ENCODE peak calls at places on chromosome 3, in ten cellular contexts. R, A, D, H, L, I, X, K, E and J are unnamed samples. For H3K9me3, the result is how much of the 10 kb centered on the place peaks cover.

GRCh38 chr3:46660003-46660402 is 33.5 kb downstream of the ALS2CL start:
- DNase-seq in R (no peak), A (no peak), D (peak), H (no peak), L (peak), I (no peak), X (no peak), K (no peak), E (no peak), J (no peak)

GRCh38 chr3:184581331-184582210 is 20.0 kb downstream of the EPHB3 start:
- DNase-seq in R (no peak), A (no peak), D (no peak), H (no peak), L (no peak), I (no peak), X (no peak), K (no peak), E (no peak), J (no peak)

GRCh38 chr3:143952569-143953069 is 19.0 kb upstream of the DIPK2A start:
- DNase-seq in R (no peak), A (no peak), D (no peak), H (no peak), L (no peak), I (no peak), X (no peak), K (no peak), E (no peak), J (no peak)

GRCh38 chr3:128326051-128326823 is 140.5 kb downstream of the DNAJB8 start:
- DNase-seq in R (no peak), A (no peak), D (no peak), H (no peak), L (peak), I (no peak), X (no peak), K (no peak), E (no peak), J (peak)

GRCh38 chr3:122074621-122075265 is 19.6 kb downstream of the CD86 start:
- DNase-seq in R (no peak), A (no peak), D (no peak), H (peak), L (no peak), I (peak), X (no peak), K (no peak), E (no peak), J (no peak)

GRCh38 chr3:32840086-32840841 is 22.5 kb downstream of the TRIM71 start:
- DNase-seq in R (no peak), A (no peak), D (no peak), H (no peak), L (no peak), I (no peak), X (no peak), K (no peak), E (no peak), J (no peak)

GRCh38 chr3:147651107-147651506 is 241.9 kb downstream of the ZIC1 start:
- DNase-seq in R (no peak), A (no peak), D (no peak), H (no peak), L (no peak), I (no peak), X (no peak), K (no peak), E (no peak), J (no peak)

GRCh38 chr3:84965141-84965540 is 6.4 kb downstream of the CADM2 start:
- DNase-seq in R (no peak), A (no peak), D (no peak), H (no peak), L (peak), I (no peak), X (no peak), K (no peak), E (no peak), J (no peak)

GRCh38 chr3:98855811-98856400 is 45.6 kb downstream of the DCBLD2 start:
- DNase-seq in R (no peak), A (no peak), D (no peak), H (no peak), L (no peak), I (no peak), X (no peak), K (no peak), E (no peak), J (no peak)

GRCh38 chr3:121063628-121064027 is 155.6 kb downstream of the STXBP5L start:
- DNase-seq in R (no peak), A (no peak), D (no peak), H (no peak), L (no peak), I (no peak), X (no peak), K (no peak), E (no peak), J (no peak)

GRCh38 chr3:53069422-53070068 is 23.7 kb upstream of the SFMBT1 start:
- DNase-seq in R (no peak), A (no peak), D (no peak), H (no peak), L (no peak), I (peak), X (no peak), K (no peak), E (no peak), J (no peak)

GRCh38 chr3:150721285-150722130 is 17.8 kb upstream of the ERICH6 start:
- DNase-seq in R (no peak), A (peak), D (no peak), H (no peak), L (no peak), I (no peak), X (no peak), K (no peak), E (no peak), J (no peak)

GRCh38 chr3:132220986-132221385 is 96.2 kb upstream of the ACP3 start:
- DNase-seq in R (no peak), A (no peak), D (peak), H (no peak), L (no peak), I (no peak), X (no peak), K (no peak), E (no peak), J (no peak)

GRCh38 chr3:121152573-121152972 is 244.6 kb downstream of the STXBP5L start:
- DNase-seq in R (no peak), A (peak), D (no peak), H (no peak), L (no peak), I (no peak), X (peak), K (no peak), E (no peak), J (no peak)

GRCh38 chr3:102353804-102354203 is 81.0 kb upstream of the ZPLD1 start:
- DNase-seq in R (no peak), A (no peak), D (no peak), H (no peak), L (no peak), I (no peak), X (no peak), K (no peak), E (no peak), J (no peak)

GRCh38 chr3:52524752-52525661 is 8.7 kb downstream of the NT5DC2 start:
- DNase-seq in R (peak), A (no peak), D (no peak), H (no peak), L (no peak), I (peak), X (no peak), K (peak), E (peak), J (no peak)

GRCh38 chr3:186823391-186823790 is 17.1 kb upstream of the RFC4 start:
- DNase-seq in R (no peak), A (no peak), D (no peak), H (no peak), L (no peak), I (no peak), X (no peak), K (no peak), E (no peak), J (no peak)

GRCh38 chr3:37337481-37337880 is 163.1 kb upstream of the LRRFIP2 start:
- DNase-seq in R (no peak), A (no peak), D (no peak), H (no peak), L (no peak), I (no peak), X (no peak), K (no peak), E (no peak), J (no peak)

GRCh38 chr3:168040624-168041208 is 55.0 kb downstream of the GOLIM4 start:
- DNase-seq in R (peak), A (peak), D (no peak), H (no peak), L (no peak), I (no peak), X (peak), K (no peak), E (no peak), J (no peak)

GRCh38 chr3:18500322-18500721 is 75.2 kb upstream of the SATB1 start:
- DNase-seq in R (no peak), A (no peak), D (no peak), H (no peak), L (no peak), I (no peak), X (no peak), K (no peak), E (no peak), J (no peak)

GRCh38 chr3:63900459-63900858 is 11.7 kb downstream of the SCAANT1 start:
- DNase-seq in R (no peak), A (no peak), D (no peak), H (no peak), L (no peak), I (no peak), X (no peak), K (no peak), E (no peak), J (no peak)

GRCh38 chr3:31654998-31655397 is 122.3 kb downstream of the STT3B start:
- DNase-seq in R (no peak), A (no peak), D (no peak), H (no peak), L (no peak), I (no peak), X (no peak), K (no peak), E (no peak), J (no peak)

GRCh38 chr3:31659246-31659645 is 126.5 kb downstream of the STT3B start:
- DNase-seq in R (no peak), A (no peak), D (no peak), H (no peak), L (no peak), I (no peak), X (no peak), K (no peak), E (no peak), J (no peak)

GRCh38 chr3:31648286-31648968 is 115.7 kb downstream of the STT3B start:
- DNase-seq in R (no peak), A (no peak), D (no peak), H (no peak), L (no peak), I (no peak), X (no peak), K (no peak), E (no peak), J (no peak)

GRCh38 chr3:31652296-31652695 is 119.6 kb downstream of the STT3B start:
- DNase-seq in R (no peak), A (no peak), D (no peak), H (no peak), L (no peak), I (no peak), X (no peak), K (no peak), E (no peak), J (no peak)

GRCh38 chr3:31653464-31653863 is 120.7 kb downstream of the STT3B start:
- DNase-seq in R (no peak), A (no peak), D (no peak), H (no peak), L (no peak), I (no peak), X (no peak), K (no peak), E (no peak), J (no peak)
- H3K9me3 ChIP-seq in R (under half), A (under half), D (half or more), H (half or more), L (under half), I (half or more), X (under half), K (half or more), E (half or more), J (half or more)

GRCh38 chr3:165455360-165455759 is 259.2 kb upstream of the SLITRK3 start:
- DNase-seq in R (no peak), A (no peak), D (no peak), H (no peak), L (no peak), I (no peak), X (no peak), K (no peak), E (no peak), J (no peak)
- TF ChIP-seq POLR2AphosphoS5 in R (no peak), A (no peak), D (no peak), H (no peak), L (no peak), I (no peak), X (no peak), K (no peak), E (no peak), J (no peak)

DNA sequence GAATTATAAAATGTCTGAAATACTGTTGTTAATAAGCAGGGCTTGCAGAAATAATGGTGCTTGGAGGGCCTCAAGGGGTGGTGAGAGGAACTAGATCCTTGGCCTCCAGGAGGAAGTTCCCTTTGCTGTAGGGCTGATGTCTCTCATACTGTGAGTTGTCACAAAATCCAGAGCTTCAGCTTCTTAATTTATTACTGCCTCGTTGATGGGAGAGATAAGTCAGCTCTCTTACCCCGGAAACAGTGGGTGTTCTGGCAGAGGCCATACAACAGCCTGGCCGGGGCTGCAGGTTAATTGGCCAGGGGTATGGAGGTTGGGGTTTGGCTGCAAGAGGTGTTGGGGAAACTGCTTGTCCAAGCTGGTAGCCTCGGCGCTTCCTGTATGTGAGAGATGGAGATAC is 15.5 kb downstream of the MAPKAPK3 start:
- DNase-seq in R (no peak), A (no peak), D (no peak), H (no peak), L (no peak), I (no peak), X (no peak), K (no peak), E (no peak), J (no peak)
- H3K27ac ChIP-seq in R (no peak), A (no peak), D (no peak), H (no peak), L (no peak), I (peak), X (no peak), K (no peak), E (peak), J (no peak)

GRCh38 chr3:196008929-196009328 is 73.0 kb downstream of the TFRC start:
- DNase-seq in R (no peak), A (no peak), D (no peak), H (no peak), L (no peak), I (no peak), X (no peak), K (no peak), E (peak), J (no peak)

GRCh38 chr3:196008387-196008786 is 73.5 kb downstream of the TFRC start:
- DNase-seq in R (no peak), A (no peak), D (no peak), H (no peak), L (no peak), I (no peak), X (no peak), K (no peak), E (no peak), J (no peak)

GRCh38 chr3:196007744-196008143 is 74.1 kb downstream of the TFRC start:
- DNase-seq in R (no peak), A (no peak), D (no peak), H (no peak), L (no peak), I (no peak), X (no peak), K (no peak), E (peak), J (no peak)

GRCh38 chr3:195999896-196000295 is 82.0 kb downstream of the TFRC start:
- DNase-seq in R (no peak), A (no peak), D (peak), H (no peak), L (no peak), I (no peak), X (no peak), K (no peak), E (peak), J (no peak)

DNA sequence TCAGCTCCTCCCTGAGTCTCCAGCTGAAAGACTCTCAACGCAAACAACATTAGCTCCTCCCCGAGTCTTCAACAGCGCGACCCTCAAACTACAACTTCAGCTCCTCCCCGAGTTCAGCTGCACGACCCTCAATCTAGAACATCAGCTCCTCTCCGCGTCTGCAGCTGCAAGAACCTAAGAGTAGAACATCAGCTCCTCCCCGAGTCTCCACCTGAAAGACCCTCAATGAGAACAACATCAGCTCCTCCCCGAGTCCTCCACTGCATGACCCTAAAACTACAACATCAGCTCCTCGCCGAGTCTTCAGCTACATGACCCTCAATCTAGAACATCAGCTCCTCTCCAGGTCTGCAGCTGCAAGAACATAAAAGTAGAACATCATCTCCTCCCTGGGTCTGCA is 78.3 kb downstream of the TFRC start:
- DNase-seq in R (no peak), A (no peak), D (peak), H (no peak), L (no peak), I (no peak), X (no peak), K (no peak), E (no peak), J (no peak)
- H3K9me3 ChIP-seq in R (under half), A (under half), D (under half), H (under half), L (under half), I (under half), X (under half), K (under half), E (under half), J (under half)

DNA sequence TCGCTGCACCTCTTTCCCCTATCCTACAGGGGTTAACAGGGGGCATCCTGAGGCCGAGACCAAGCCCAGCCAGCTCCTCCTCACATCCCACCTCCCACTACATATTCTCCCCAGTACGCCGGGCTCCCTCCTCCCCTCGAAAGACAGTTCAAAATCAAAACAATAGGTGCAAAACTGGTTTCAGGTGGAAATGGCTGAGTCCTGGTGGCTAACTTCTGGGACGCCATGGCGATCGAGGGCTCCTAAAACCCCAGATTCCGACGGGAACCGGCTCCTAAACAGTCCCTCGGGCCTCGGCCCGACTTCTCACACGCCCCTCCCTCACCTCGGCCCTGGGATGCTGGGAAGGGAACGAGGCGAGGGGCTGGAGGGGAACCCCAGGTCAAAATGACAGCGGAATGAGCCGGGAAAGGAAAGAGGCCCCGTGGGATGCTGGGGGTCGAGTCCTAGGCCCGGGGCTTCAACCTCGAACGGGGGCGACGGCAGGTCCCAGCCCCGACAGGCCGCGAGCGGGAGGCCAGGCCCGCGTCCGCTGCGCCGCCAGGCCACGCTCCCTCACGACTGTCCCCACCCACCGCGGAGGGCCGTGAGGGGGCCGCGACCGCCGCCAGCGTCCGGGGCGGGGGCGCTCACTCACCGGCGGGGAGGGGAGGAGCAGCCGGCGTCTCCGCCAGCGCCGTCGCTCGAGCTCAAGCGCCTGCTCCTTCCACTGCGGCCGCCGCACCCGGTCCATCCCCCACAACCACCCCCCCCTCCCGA is 475 bp downstream of the TMCC1 start:
- DNase-seq in R (peak), A (no peak), D (peak), H (peak), L (peak), I (peak), X (no peak), K (peak), E (peak), J (no peak)
- TF ChIP-seq POLR2AphosphoS5 in R (no peak), A (no peak), D (peak), H (no peak), L (peak), I (peak), X (no peak), K (peak), E (peak), J (peak)

GRCh38 chr3:13708871-13709595 is 160.1 kb downstream of the FBLN2 start:
- DNase-seq in R (no peak), A (no peak), D (peak), H (no peak), L (no peak), I (peak), X (no peak), K (no peak), E (no peak), J (no peak)

GRCh38 chr3:13706886-13707285 is 158.0 kb downstream of the FBLN2 start:
- DNase-seq in R (no peak), A (no peak), D (no peak), H (no peak), L (no peak), I (peak), X (no peak), K (no peak), E (no peak), J (no peak)

GRCh38 chr3:13709706-13710105 is 160.8 kb downstream of the FBLN2 start:
- DNase-seq in R (no peak), A (no peak), D (peak), H (no peak), L (no peak), I (peak), X (no peak), K (peak), E (no peak), J (no peak)

GRCh38 chr3:13707456-13707855 is 158.5 kb downstream of the FBLN2 start:
- DNase-seq in R (no peak), A (no peak), D (no peak), H (no peak), L (no peak), I (peak), X (no peak), K (no peak), E (no peak), J (no peak)

GRCh38 chr3:13708301-13708700 is 159.4 kb downstream of the FBLN2 start:
- DNase-seq in R (no peak), A (no peak), D (no peak), H (no peak), L (no peak), I (peak), X (no peak), K (peak), E (no peak), J (no peak)
- H3K27ac ChIP-seq in R (no peak), A (no peak), D (no peak), H (no peak), L (no peak), I (no peak), X (no peak), K (no peak), E (no peak), J (no peak)

DNA sequence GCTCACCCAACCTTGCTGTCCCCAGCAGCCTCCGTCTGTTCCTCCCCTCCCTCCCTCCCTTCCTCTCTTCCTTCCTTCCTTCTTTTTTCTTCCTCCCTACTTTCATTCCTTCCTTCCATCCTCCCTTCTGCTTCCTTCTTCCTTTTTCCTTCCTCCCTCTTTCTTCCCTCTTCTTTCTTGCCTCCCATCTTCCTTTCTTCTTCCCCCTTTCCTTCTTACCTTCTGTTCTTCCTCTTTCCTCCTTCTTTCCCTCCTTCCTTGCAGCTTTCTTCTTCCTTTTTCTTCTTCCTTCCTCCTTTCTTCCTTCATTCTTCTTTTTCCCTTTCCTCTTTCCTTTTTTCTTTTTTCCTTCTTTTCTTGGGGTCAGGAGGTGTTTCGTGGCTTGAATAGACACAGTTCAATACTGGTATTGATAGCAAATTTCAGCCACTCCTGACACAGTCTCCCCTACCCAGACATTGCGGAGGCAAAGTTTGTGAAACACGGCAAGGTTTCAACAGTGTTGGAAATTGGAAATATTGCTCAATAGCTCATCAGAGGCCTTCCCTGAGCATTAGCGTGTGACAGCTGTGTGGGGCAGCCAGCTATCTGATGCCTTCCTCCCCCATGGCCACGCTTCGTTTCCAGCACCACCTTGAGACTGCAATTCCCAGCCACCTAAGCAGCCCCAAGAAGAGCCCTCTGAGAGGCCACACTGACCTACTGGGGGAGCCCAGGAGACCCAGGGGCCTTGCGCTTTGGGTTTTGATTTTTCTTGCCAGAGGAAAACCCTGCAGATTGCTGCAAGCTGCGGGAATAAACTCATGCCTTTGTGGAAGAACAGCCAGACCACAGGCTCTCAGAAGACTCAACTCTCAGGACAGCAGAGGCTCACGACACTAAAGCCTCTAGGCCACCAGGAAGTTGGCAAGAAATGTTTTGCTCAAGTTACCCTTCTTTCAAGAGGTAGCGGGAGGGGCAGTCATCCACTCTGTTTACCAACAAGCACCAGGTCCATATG is 82.2 kb downstream of the KLF15 start:
- DNase-seq in R (no peak), A (no peak), D (peak), H (no peak), L (no peak), I (no peak), X (no peak), K (no peak), E (no peak), J (no peak)
- H3K9me3 ChIP-seq in R (under half), A (under half), D (under half), H (under half), L (under half), I (under half), X (under half), K (under half), E (under half), J (under half)